ENCODE peak calls at places on chromosomes 12 and 14, in seven cellular contexts. A is NCI-H345; E is stimulated activated CD8-positive, alpha-beta memory T cell treated with anti-CD3 and anti-CD28 coated beads, Interleukin-4, amount 100 ng/mL, for 48 hours; M is HuH-7; N is ovary; C is AG09309; Q is effector memory CD4-positive, alpha-beta T cell. F is an unnamed sample.

GRCh38 chr12:82835217-82835616 is 148.5 kb downstream of the TMTC2 start:
- DNase-seq in C (peak), A (no peak), E (no peak), N (no peak), M (no peak), Q (no peak), F (peak)

GRCh38 chr12:116924558-116925453 is 14.1 kb downstream of the FBXW8 start:
- DNase-seq in E (peak), Q (peak), A (no peak), M (peak), C (no peak), N (no peak), F (peak)

GRCh38 chr12:113850309-113851056 is 115.6 kb downstream of the RBM19 start:
- DNase-seq in E (no peak), A (no peak), N (no peak), C (no peak), M (no peak), Q (no peak), F (peak)

GRCh38 chr14:104278214-104278534 is 139.8 kb downstream of the KIF26A start:
- DNase-seq in C (no peak), A (no peak), M (no peak), N (no peak), E (no peak), Q (no peak), F (no peak)

GRCh38 chr12:68400231-68400829 is 68.2 kb upstream of the MDM1 start:
- DNase-seq in N (no peak), M (no peak), E (no peak), A (peak), Q (no peak), C (no peak), F (no peak)

GRCh38 chr14:55336161-55336560 is 64.9 kb downstream of the FBXO34 start:
- DNase-seq in M (no peak), E (no peak), C (no peak), N (no peak), Q (peak), A (no peak), F (no peak)

GRCh38 chr14:50875359-50876090 is 3.7 kb downstream of the ABHD12B start:
- DNase-seq in M (peak), C (no peak), A (no peak), E (peak), N (no peak), Q (peak), F (peak)

GRCh38 chr12:85275359-85275758 is 4.7 kb upstream of the ALX1 start:
- DNase-seq in A (no peak), C (no peak), Q (no peak), N (no peak), E (no peak), M (no peak), F (no peak)

GRCh38 chr14:30243805-30244204 is 315.2 kb upstream of the G2E3 start:
- DNase-seq in E (no peak), Q (no peak), M (no peak), A (no peak), N (no peak), C (peak), F (peak)

GRCh38 chr12:132429932-132430643 is 59.9 kb upstream of the FBRSL1 start:
- DNase-seq in A (peak), N (no peak), Q (peak), E (peak), M (peak), C (no peak), F (no peak)

GRCh38 chr14:20652996-20653975 is 11.8 kb upstream of the OR6S1 start:
- DNase-seq in Q (no peak), M (peak), N (no peak), A (no peak), E (peak), C (no peak), F (peak)

GRCh38 chr14:93824518-93825234 is 36.4 kb upstream of the PRIMA1 start:
- DNase-seq in M (no peak), Q (no peak), C (no peak), N (no peak), E (no peak), A (peak), F (no peak)

GRCh38 chr14:91170504-91171121 is 56.7 kb downstream of the DGLUCY start:
- DNase-seq in C (no peak), Q (no peak), A (no peak), M (no peak), E (no peak), N (no peak), F (no peak)

GRCh38 chr14:74567646-74568379 is 44.2 kb downstream of the LTBP2 start:
- DNase-seq in N (no peak), E (no peak), A (no peak), M (no peak), Q (no peak), C (no peak), F (no peak)

GRCh38 chr14:84127430-84127829 is 1402.5 kb upstream of the FLRT2 start:
- DNase-seq in N (no peak), Q (no peak), M (no peak), C (no peak), A (no peak), E (no peak), F (no peak)

GRCh38 chr14:99123208-99123870 is 148.7 kb downstream of the BCL11B start:
- DNase-seq in E (no peak), M (no peak), C (no peak), Q (no peak), N (no peak), A (no peak), F (no peak)

GRCh38 chr12:2668816-2669215 is 126.0 kb upstream of the FKBP4 start:
- DNase-seq in C (no peak), N (no peak), M (no peak), E (no peak), A (no peak), Q (no peak), F (no peak)

GRCh38 chr12:110199360-110200123 is 75.4 kb downstream of the IFT81 start:
- DNase-seq in E (peak), Q (no peak), M (no peak), C (no peak), A (no peak), N (no peak), F (peak)

GRCh38 chr12:112170376-112170775 is 45.0 kb downstream of the TRAFD1 start:
- DNase-seq in A (no peak), C (no peak), Q (no peak), M (peak), N (no peak), E (peak), F (no peak)

GRCh38 chr12:101939856-101940265 is 62.5 kb downstream of the DRAM1 start:
- DNase-seq in N (peak), M (peak), C (peak), Q (peak), A (peak), E (peak), F (peak)

GRCh38 chr14:55412686-55413085 is 1.1 kb upstream of the ATG14 start:
- DNase-seq in Q (no peak), C (no peak), N (no peak), M (no peak), A (no peak), E (no peak), F (no peak)

GRCh38 chr14:35197015-35197414 is 74.7 kb downstream of the PRORP start:
- DNase-seq in A (no peak), M (no peak), N (no peak), E (no peak), Q (no peak), C (no peak), F (peak)

GRCh38 chr12:2244013-2244861 is 191.4 kb downstream of the CACNA1C start:
- DNase-seq in C (peak), E (no peak), N (peak), Q (no peak), A (peak), M (no peak), F (peak)

GRCh38 chr14:69050235-69051184 is 71.4 kb upstream of the ACTN1 start:
- DNase-seq in N (no peak), E (no peak), A (no peak), M (no peak), Q (no peak), C (no peak), F (no peak)

GRCh38 chr12:130526813-130527212 is 189.1 kb downstream of the PIWIL1 start:
- DNase-seq in A (no peak), M (peak), Q (no peak), C (no peak), E (peak), N (no peak), F (no peak)

GRCh38 chr12:503111-503761 is 43.5 kb downstream of the B4GALNT3 start:
- DNase-seq in A (no peak), Q (no peak), E (no peak), N (no peak), C (no peak), M (no peak), F (no peak)

GRCh38 chr14:96662116-96662901 is 134.9 kb upstream of the VRK1 start:
- DNase-seq in M (no peak), Q (no peak), N (no peak), E (no peak), A (no peak), C (no peak), F (no peak)

GRCh38 chr12:52061470-52062166 is 8.2 kb upstream of the ATG101 start:
- DNase-seq in A (no peak), E (no peak), Q (no peak), N (peak), C (no peak), M (peak), F (no peak)

GRCh38 chr14:95523051-95523817 is 6.8 kb upstream of the SYNE3 start:
- DNase-seq in C (no peak), N (no peak), E (peak), M (no peak), A (no peak), Q (no peak), F (no peak)

GRCh38 chr12:45674583-45674982 is 54.9 kb upstream of the ARID2 start:
- DNase-seq in A (no peak), Q (no peak), N (no peak), M (no peak), C (peak), E (no peak), F (peak)

GRCh38 chr12:612886-613285 is 50.4 kb downstream of the NINJ2 start:
- DNase-seq in C (no peak), Q (no peak), N (no peak), M (no peak), A (no peak), E (no peak), F (no peak)

GRCh38 chr12:60035835-60036234 is 440.0 kb downstream of the SLC16A7 start:
- DNase-seq in A (no peak), N (no peak), E (no peak), C (no peak), Q (no peak), M (no peak), F (no peak)

GRCh38 chr14:98819867-98820206 is 452.2 kb downstream of the BCL11B start:
- DNase-seq in A (no peak), Q (no peak), M (no peak), C (no peak), N (no peak), E (no peak), F (no peak)

F was measured in stromal cell of bone marrow.